ENCODE peak calls at places on chromosome 18, in four cellular contexts. H is H9, A is H1, S is trophoblast cell. M is an unnamed sample.
A peak's percentile ranks its signal among the peaks of the same experiment; 100 is the strongest.

GRCh38 chr18:39611381-39612090 is 2045.9 kb upstream of the CELF4 start:
- DNase-seq in S (no peak), H (no peak), A (no peak), M (peak; percentile 32)

GRCh38 chr18:56532176-56532840 is 106.1 kb downstream of the TXNL1 start:
- DNase-seq in S (no peak), H (no peak), A (no peak), M (no peak)

GRCh38 chr18:3547891-3548615 is 98.1 kb downstream of the TGIF1 start:
- DNase-seq in H (no peak), A (no peak), S (no peak), M (no peak)

GRCh38 chr18:52670903-52671302 is 330.9 kb downstream of the DCC start:
- DNase-seq in A (no peak), H (no peak), S (peak; percentile 2), M (peak; percentile 26)

GRCh38 chr18:58315041-58315440 is 271.0 kb downstream of the NEDD4L start:
- DNase-seq in A (no peak), S (no peak), H (no peak), M (no peak)

GRCh38 chr18:21115519-21116411 is 4.2 kb upstream of the ROCK1 start:
- DNase-seq in H (peak; percentile 39), S (no peak), A (no peak), M (peak; percentile 64)

GRCh38 chr18:42931501-42931900 is 184.0 kb downstream of the RIT2 start:
- DNase-seq in H (no peak), A (no peak), S (peak; percentile 38), M (peak; percentile 29)

GRCh38 chr18:46336278-46337205 is 232.4 kb downstream of the HAUS1 start:
- DNase-seq in A (no peak), H (no peak), S (no peak), M (no peak)

GRCh38 chr18:58313491-58314032 is 269.5 kb downstream of the NEDD4L start:
- DNase-seq in S (no peak), H (no peak), A (no peak), M (no peak)

GRCh38 chr18:36769172-36769571 is 59.6 kb downstream of the TPGS2 start:
- DNase-seq in H (no peak), S (no peak), A (no peak), M (no peak)

GRCh38 chr18:9659499-9660387 is 45.4 kb upstream of the PPP4R1 start:
- DNase-seq in A (no peak), H (no peak), S (no peak), M (no peak)

DNA sequence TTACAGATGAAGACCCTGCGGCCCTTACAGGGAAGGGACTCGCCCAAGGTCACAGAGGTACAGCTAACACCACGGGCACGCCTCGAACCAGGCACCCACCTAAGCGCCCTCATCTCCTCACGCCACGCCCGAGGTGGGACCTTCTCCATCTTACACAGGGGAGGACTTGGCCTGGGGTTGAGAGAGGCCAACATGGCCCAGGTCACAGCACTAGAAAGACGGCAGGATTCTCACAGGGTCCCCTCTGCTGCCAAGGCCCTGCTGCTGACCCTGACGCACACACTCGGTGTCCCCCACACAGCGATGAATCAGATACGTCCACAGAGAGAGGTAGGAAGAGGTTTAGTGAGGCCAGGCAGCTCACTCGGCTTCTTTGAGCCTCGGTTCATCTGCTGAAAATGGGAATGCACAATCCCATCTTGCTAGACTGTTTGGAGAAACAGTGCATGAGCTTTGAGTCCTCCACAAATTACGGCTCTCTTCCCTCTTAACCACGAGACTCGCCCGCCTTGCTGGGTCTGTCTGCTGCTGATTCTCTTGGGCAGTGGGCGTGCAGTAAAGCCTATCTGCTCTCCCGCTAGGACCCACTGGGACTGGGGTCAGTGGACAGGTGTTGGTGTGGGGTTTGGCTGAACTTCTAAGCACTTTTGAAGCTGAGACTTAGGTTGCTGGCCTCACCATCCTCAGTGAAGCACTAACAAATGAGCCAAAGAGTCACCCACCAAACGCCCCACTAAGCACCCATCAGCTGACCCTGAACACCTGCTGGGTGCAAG is 79.2 kb downstream of the SMAD7 start:
- DNase-seq in A (no peak), H (no peak), S (no peak), M (no peak)
- H3K18ac ChIP-seq in A (no peak overlapping the region), H (no peak overlapping the region), S (peak overlapping the region; percentile 69), M (no peak overlapping the region)

GRCh38 chr18:44750774-44751173 is 70.1 kb downstream of the SETBP1 start:
- DNase-seq in S (no peak), H (no peak), A (no peak), M (no peak)

GRCh38 chr18:44748582-44748981 is 67.9 kb downstream of the SETBP1 start:
- DNase-seq in H (no peak), S (peak; percentile 92), A (no peak), M (no peak)

GRCh38 chr18:44744206-44745180 is 63.8 kb downstream of the SETBP1 start:
- DNase-seq in H (peak; percentile 62), S (no peak), A (no peak), M (peak; percentile 71)

GRCh38 chr18:44743626-44744025 is 62.9 kb downstream of the SETBP1 start:
- DNase-seq in H (no peak), S (no peak), A (no peak), M (no peak)

GRCh38 chr18:44747157-44747556 is 66.5 kb downstream of the SETBP1 start:
- DNase-seq in S (no peak), H (no peak), A (no peak), M (no peak)
- H3K79me2 ChIP-seq in S (no peaks in the 10 kb centered on the region), H (no peaks in the 10 kb centered on the region), A (no peaks in the 10 kb centered on the region), M (no peaks in the 10 kb centered on the region)

GRCh38 chr18:62523631-62524442 is 1.0 kb downstream of the ZCCHC2 start:
- DNase-seq in H (peak; percentile 49), A (no peak), S (peak; percentile 79), M (peak; percentile 77)

GRCh38 chr18:62525611-62526010 is 2.8 kb downstream of the ZCCHC2 start:
- DNase-seq in S (no peak), A (no peak), H (no peak), M (no peak)

GRCh38 chr18:62524443-62525200 is 1.8 kb downstream of the ZCCHC2 start:
- DNase-seq in S (peak; percentile 64), A (no peak), H (peak; percentile 54), M (peak; percentile 67)

GRCh38 chr18:62523255-62523588 is 397 bp downstream of the ZCCHC2 start:
- DNase-seq in S (no peak), H (no peak), A (no peak), M (no peak)

DNA sequence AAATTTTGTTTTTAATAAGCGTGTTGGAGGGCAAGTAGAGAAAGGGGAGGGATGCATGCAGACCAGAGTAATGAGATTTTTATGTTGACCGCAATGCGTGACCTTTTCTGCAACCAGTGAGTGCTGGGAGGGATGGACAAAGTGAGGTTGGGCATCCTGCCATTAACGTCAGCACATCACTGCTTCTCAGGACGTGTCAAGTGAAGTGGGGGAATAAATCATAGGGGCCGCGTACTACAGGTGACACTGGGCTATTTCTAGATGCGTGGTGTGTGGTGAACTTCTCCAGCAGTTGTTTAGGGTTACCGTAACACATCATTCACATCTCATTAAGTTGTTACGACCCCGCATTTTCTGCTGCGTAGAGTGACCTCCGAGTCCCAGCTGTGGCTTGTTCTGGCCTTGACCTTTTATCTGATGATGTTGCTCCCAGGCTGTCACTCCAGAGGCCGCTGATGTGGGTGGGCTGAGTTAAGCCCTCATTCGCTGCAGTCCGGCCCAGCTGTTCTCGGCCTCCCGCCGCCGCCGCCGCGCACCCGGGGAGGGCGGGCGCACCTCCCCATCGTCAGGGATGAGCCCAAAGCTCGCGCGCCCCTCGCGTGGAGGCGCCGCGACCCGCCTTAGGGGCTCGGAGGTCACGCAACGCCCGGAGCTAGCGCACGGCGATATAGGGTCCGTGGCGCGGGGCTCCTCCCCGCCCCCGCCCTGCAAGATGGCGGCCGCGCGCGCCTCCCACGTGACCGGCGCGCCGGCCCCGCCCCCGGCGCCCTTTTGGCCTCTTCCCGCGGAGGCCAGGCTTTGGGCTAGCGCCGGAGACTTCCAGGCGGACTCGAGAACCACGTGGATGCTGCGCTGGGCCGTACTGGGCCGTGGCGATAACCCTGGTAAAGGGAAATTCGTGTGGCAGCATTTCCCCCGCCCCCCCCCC is 3.5 kb downstream of the ZCCHC2 start:
- DNase-seq in A (no peak), S (peak; percentile 93), H (peak; percentile 80), M (peak; percentile 88)
- H3K18ac ChIP-seq in A (peak overlapping the region; percentile 95), S (peak overlapping the region; percentile 97), H (no peak overlapping the region), M (peak overlapping the region; percentile 60)

GRCh38 chr18:48227206-48227605 is 182.0 kb downstream of the ZBTB7C start:
- DNase-seq in A (no peak), S (peak; percentile 26), H (no peak), M (no peak)

GRCh38 chr18:48230459-48231113 is 178.6 kb downstream of the ZBTB7C start:
- DNase-seq in A (peak; percentile 34), S (peak; percentile 79), H (peak; percentile 81), M (peak; percentile 83)

GRCh38 chr18:48228841-48229240 is 180.3 kb downstream of the ZBTB7C start:
- DNase-seq in A (no peak), S (no peak), H (no peak), M (no peak)

GRCh38 chr18:48228301-48228715 is 180.9 kb downstream of the ZBTB7C start:
- DNase-seq in A (no peak), S (no peak), H (no peak), M (no peak)

DNA sequence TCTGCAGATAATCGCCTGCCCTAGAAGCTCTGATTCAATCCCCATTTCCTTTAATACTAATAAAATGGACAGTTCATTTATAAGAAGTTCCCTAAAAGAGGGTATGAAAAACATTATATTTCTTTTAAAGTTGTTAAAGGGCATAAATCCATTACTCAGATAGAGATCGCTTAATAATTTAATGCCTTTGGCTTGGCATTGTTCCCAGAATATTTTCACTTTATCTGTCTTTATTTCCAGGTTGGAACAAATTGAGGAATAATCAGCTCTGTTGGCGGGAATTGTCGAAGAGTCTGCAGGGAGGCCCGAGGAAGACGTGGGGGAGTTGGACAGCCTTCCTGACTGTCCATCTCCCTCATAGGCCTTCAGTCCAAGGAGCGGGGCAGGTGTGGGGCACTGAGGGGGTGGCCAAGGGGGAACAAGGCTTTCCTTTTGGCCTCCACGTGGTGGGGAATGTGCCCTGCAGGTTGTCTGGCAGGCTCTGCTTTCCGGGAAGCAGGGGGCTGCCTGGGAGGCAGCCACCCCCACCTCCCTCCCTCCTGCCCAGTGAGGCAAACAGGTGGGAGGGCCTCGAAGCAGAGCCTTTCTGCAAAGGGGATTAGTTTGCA is 179.6 kb downstream of the ZBTB7C start:
- DNase-seq in S (no peak), A (no peak), H (no peak), M (peak; percentile 18)
- H3K79me2 ChIP-seq in S (no peaks in the 10 kb centered on the region), A (no peaks in the 10 kb centered on the region), H (no peaks in the 10 kb centered on the region), M (no peaks in the 10 kb centered on the region)

GRCh38 chr18:45161850-45162249 is 453.4 kb upstream of the SLC14A2 start:
- DNase-seq in A (no peak), S (no peak), H (no peak), M (no peak)
- H3K18ac ChIP-seq in A (no peak overlapping the region), S (no peak overlapping the region), H (no peak overlapping the region), M (no peak overlapping the region)

GRCh38 chr18:8634508-8634907 is 25.3 kb downstream of the RAB12 start:
- DNase-seq in A (no peak), S (no peak), H (no peak), M (no peak)

GRCh38 chr18:8629602-8630001 is 20.4 kb downstream of the RAB12 start:
- DNase-seq in A (no peak), H (no peak), S (no peak), M (no peak)

GRCh38 chr18:8632386-8632785 is 23.1 kb downstream of the RAB12 start:
- DNase-seq in H (no peak), S (no peak), A (no peak), M (no peak)

GRCh38 chr18:8630546-8630945 is 21.3 kb downstream of the RAB12 start:
- DNase-seq in H (no peak), S (no peak), A (no peak), M (no peak)

GRCh38 chr18:8631265-8631664 is 22.0 kb downstream of the RAB12 start:
- DNase-seq in A (no peak), H (no peak), S (no peak), M (no peak)
- H3K79me2 ChIP-seq in A (peaks cover 82% of the 10 kb centered on the region), H (peaks cover 26% of the 10 kb centered on the region), S (no peaks in the 10 kb centered on the region), M (peaks cover 43% of the 10 kb centered on the region)

M was measured in mesendoderm.